ENCODE peak calls at places on chromosomes 5 and 9, in seven cellular contexts. One of them, this sample, is unnamed.

GRCh38 chr9:17137576-17137975 is 2.7 kb downstream of the CNTLN start:
- DNase-seq in GM12878: no peak
- DNase-seq in K562: no peak
- DNase-seq in HepG2: no peak
- DNase-seq in SK-N-SH: no peak
- DNase-seq in HCT116: no peak
- DNase-seq in H1: no peak
- DNase-seq in this sample: no peak

GRCh38 chr5:139677404-139678282 is 29.5 kb downstream of the CXXC5 start:
- DNase-seq in SK-N-SH: peak
- DNase-seq in H1: no peak
- DNase-seq in GM12878: no peak
- DNase-seq in HepG2: no peak
- DNase-seq in K562: no peak
- DNase-seq in HCT116: no peak
- DNase-seq in this sample: no peak

GRCh38 chr5:105740242-105740641 is 1930.5 kb downstream of the EFNA5 start:
- DNase-seq in HCT116: no peak
- DNase-seq in H1: no peak
- DNase-seq in SK-N-SH: no peak
- DNase-seq in GM12878: no peak
- DNase-seq in HepG2: no peak
- DNase-seq in K562: no peak
- DNase-seq in this sample: no peak

GRCh38 chr9:124570942-124571666 is 63.9 kb upstream of the NR5A1 start:
- DNase-seq in SK-N-SH: no peak
- DNase-seq in GM12878: no peak
- DNase-seq in H1: no peak
- DNase-seq in K562: no peak
- DNase-seq in HepG2: no peak
- DNase-seq in HCT116: no peak
- DNase-seq in this sample: no peak

GRCh38 chr5:51652980-51653379 is 269.7 kb downstream of the ISL1 start:
- DNase-seq in HepG2: no peak
- DNase-seq in GM12878: no peak
- DNase-seq in H1: no peak
- DNase-seq in HCT116: no peak
- DNase-seq in SK-N-SH: no peak
- DNase-seq in K562: no peak
- DNase-seq in this sample: no peak

GRCh38 chr9:134987906-134988700 is 70.4 kb upstream of the FCN1 start:
- DNase-seq in GM12878: no peak
- DNase-seq in K562: no peak
- DNase-seq in HCT116: no peak
- DNase-seq in HepG2: no peak
- DNase-seq in H1: no peak
- DNase-seq in SK-N-SH: no peak
- DNase-seq in this sample: no peak

GRCh38 chr9:81162361-81162760 is 527.0 kb downstream of the TLE1 start:
- DNase-seq in H1: no peak
- DNase-seq in HCT116: no peak
- DNase-seq in GM12878: no peak
- DNase-seq in K562: no peak
- DNase-seq in HepG2: no peak
- DNase-seq in SK-N-SH: no peak
- DNase-seq in this sample: no peak

GRCh38 chr5:79183617-79184016 is 52.3 kb upstream of the JMY start:
- DNase-seq in K562: no peak
- DNase-seq in HCT116: no peak
- DNase-seq in HepG2: no peak
- DNase-seq in H1: no peak
- DNase-seq in GM12878: no peak
- DNase-seq in SK-N-SH: no peak
- DNase-seq in this sample: no peak

GRCh38 chr5:31131381-31131811 is 62.1 kb upstream of the CDH6 start:
- DNase-seq in HepG2: no peak
- DNase-seq in K562: no peak
- DNase-seq in SK-N-SH: no peak
- DNase-seq in HCT116: no peak
- DNase-seq in GM12878: no peak
- DNase-seq in H1: no peak
- DNase-seq in this sample: no peak

GRCh38 chr9:116998305-116998704 is 311.2 kb downstream of the TRIM32 start:
- DNase-seq in K562: no peak
- DNase-seq in HCT116: no peak
- DNase-seq in SK-N-SH: no peak
- DNase-seq in HepG2: no peak
- DNase-seq in H1: no peak
- DNase-seq in GM12878: no peak
- DNase-seq in this sample: peak

GRCh38 chr9:128575921-128576320 is 23.5 kb downstream of the SPTAN1 start:
- DNase-seq in HCT116: no peak
- DNase-seq in K562: no peak
- DNase-seq in H1: no peak
- DNase-seq in HepG2: no peak
- DNase-seq in GM12878: no peak
- DNase-seq in SK-N-SH: no peak
- DNase-seq in this sample: no peak

GRCh38 chr9:130328349-130328801 is 62.8 kb downstream of the HMCN2 start:
- DNase-seq in SK-N-SH: no peak
- DNase-seq in H1: no peak
- DNase-seq in GM12878: no peak
- DNase-seq in HCT116: no peak
- DNase-seq in HepG2: no peak
- DNase-seq in K562: no peak
- DNase-seq in this sample: no peak

GRCh38 chr5:79653843-79654242 is 35.8 kb upstream of the CMYA5 start:
- DNase-seq in HCT116: no peak
- DNase-seq in SK-N-SH: no peak
- DNase-seq in K562: no peak
- DNase-seq in H1: no peak
- DNase-seq in HepG2: no peak
- DNase-seq in GM12878: no peak
- DNase-seq in this sample: no peak

GRCh38 chr5:116600876-116601275 is 26.3 kb upstream of the SEMA6A start:
- DNase-seq in GM12878: no peak
- DNase-seq in HCT116: no peak
- DNase-seq in K562: no peak
- DNase-seq in H1: no peak
- DNase-seq in HepG2: no peak
- DNase-seq in SK-N-SH: no peak
- DNase-seq in this sample: no peak

GRCh38 chr9:120857902-120858301 is 15.2 kb upstream of the PSMD5 start:
- DNase-seq in SK-N-SH: no peak
- DNase-seq in HCT116: no peak
- DNase-seq in GM12878: no peak
- DNase-seq in K562: no peak
- DNase-seq in HepG2: no peak
- DNase-seq in H1: no peak
- DNase-seq in this sample: no peak

GRCh38 chr5:130037905-130038304 is 133.6 kb downstream of the CHSY3 start:
- DNase-seq in HepG2: no peak
- DNase-seq in HCT116: no peak
- DNase-seq in GM12878: no peak
- DNase-seq in H1: no peak
- DNase-seq in SK-N-SH: no peak
- DNase-seq in K562: no peak
- DNase-seq in this sample: no peak

GRCh38 chr5:83927140-83927733 is 206.6 kb upstream of the HAPLN1 start:
- DNase-seq in HCT116: peak
- DNase-seq in K562: peak
- DNase-seq in HepG2: peak
- DNase-seq in GM12878: no peak
- DNase-seq in SK-N-SH: peak
- DNase-seq in H1: peak
- DNase-seq in this sample: peak

GRCh38 chr5:149667084-149667826 is 62.9 kb upstream of the PPARGC1B start:
- DNase-seq in H1: peak
- DNase-seq in HCT116: peak
- DNase-seq in HepG2: peak
- DNase-seq in GM12878: peak
- DNase-seq in K562: peak
- DNase-seq in SK-N-SH: peak
- DNase-seq in this sample: peak

GRCh38 chr5:1786621-1787471 is 12.8 kb downstream of the MRPL36 start:
- DNase-seq in H1: no peak
- DNase-seq in SK-N-SH: no peak
- DNase-seq in K562: no peak
- DNase-seq in HCT116: no peak
- DNase-seq in GM12878: no peak
- DNase-seq in HepG2: no peak
- DNase-seq in this sample: no peak

GRCh38 chr9:135515541-135515951 is 5.7 kb upstream of the LCN1 start:
- DNase-seq in HCT116: no peak
- DNase-seq in GM12878: no peak
- DNase-seq in HepG2: no peak
- DNase-seq in K562: no peak
- DNase-seq in H1: no peak
- DNase-seq in SK-N-SH: no peak
- DNase-seq in this sample: no peak

GRCh38 chr9:113274474-113275146 is 762 bp downstream of the CDC26 start:
- DNase-seq in HepG2: peak
- DNase-seq in HCT116: peak
- DNase-seq in H1: no peak
- DNase-seq in GM12878: peak
- DNase-seq in SK-N-SH: peak
- DNase-seq in K562: peak
- DNase-seq in this sample: peak
- TF ChIP-seq JUND in HepG2: no peak
- TF ChIP-seq JUND in HCT116: no peak
- TF ChIP-seq JUND in H1: no peak
- TF ChIP-seq JUND in GM12878: no peak
- TF ChIP-seq JUND in SK-N-SH: no peak
- TF ChIP-seq JUND in K562: no peak
- TF ChIP-seq JUND in this sample: no peak

GRCh38 chr9:76512826-76513225 is 53.8 kb downstream of the GCNT1 start:
- DNase-seq in HepG2: no peak
- DNase-seq in GM12878: no peak
- DNase-seq in HCT116: no peak
- DNase-seq in H1: no peak
- DNase-seq in SK-N-SH: no peak
- DNase-seq in K562: no peak
- DNase-seq in this sample: no peak

DNA sequence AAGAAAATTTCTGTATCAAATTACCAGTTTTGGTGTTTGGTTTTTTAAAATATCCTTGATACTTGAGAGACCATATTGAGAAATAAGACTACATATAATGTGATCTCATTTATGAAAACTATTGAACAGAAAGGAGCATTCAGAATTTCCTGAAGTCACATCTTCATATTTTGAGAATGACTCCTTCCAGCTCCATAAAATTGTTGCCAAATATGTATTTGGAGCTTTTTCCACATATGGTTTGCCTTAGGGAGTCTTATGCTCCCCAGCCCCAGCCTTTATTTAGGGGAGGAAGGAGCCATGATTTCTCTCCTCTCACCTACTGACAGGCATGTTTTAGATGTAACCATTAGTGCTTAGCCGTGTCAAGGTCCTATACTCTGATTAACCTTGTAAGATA is 51.1 kb downstream of the GCNT1 start:
- DNase-seq in HepG2: no peak
- DNase-seq in H1: no peak
- DNase-seq in GM12878: no peak
- DNase-seq in HCT116: no peak
- DNase-seq in SK-N-SH: no peak
- DNase-seq in K562: no peak
- DNase-seq in this sample: no peak
- TF ChIP-seq JUND in HepG2: no peak
- TF ChIP-seq JUND in H1: no peak
- TF ChIP-seq JUND in GM12878: no peak
- TF ChIP-seq JUND in HCT116: no peak
- TF ChIP-seq JUND in SK-N-SH: no peak
- TF ChIP-seq JUND in K562: no peak
- TF ChIP-seq JUND in this sample: no peak

DNA sequence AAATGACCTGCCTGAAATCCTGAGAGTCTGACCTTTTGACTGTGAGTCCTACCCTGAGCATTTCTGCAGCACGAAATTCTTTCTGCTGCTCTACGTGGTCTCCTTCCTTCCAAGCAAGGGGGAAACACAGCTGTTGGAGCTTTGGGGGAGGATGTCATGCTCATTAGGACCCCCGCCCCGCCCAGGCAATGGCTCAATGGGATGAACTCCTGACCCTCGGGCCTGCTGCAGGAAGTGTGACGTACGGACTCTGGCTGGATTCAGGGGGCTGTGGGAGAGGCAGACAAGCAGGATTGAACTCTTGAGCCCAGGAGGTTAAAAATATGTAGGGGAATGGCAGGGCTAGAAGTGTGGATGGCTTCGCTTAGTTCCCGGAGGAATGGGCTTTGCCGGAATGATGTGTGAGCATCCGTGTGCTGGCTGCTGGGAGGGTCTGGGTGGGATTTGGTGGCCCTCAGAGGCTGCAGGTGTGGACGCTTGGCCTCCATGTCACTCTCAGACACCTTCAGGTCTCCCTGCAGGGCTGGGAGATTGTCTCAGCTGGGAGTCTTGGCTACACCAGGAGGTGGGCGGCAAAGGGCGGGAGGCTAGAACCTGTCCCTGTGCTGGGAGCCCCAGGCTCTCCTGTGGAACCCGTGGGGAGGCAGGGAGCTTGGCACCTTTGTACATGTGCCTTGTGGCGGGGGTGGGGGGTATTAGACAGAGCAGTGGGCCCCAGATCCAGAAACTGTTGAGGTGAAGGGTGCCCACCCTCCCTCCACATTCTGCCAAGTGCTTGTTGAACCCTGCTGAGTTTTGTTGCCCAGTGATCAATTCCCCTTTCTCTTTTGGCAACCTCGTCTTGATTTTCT is 26.3 kb downstream of the STC2 start:
- DNase-seq in K562: no peak
- DNase-seq in GM12878: no peak
- DNase-seq in HepG2: peak
- DNase-seq in HCT116: no peak
- DNase-seq in H1: no peak
- DNase-seq in SK-N-SH: no peak
- DNase-seq in this sample: no peak
- TF ChIP-seq JUND in K562: no peak
- TF ChIP-seq JUND in GM12878: no peak
- TF ChIP-seq JUND in HepG2: no peak
- TF ChIP-seq JUND in HCT116: no peak
- TF ChIP-seq JUND in H1: no peak
- TF ChIP-seq JUND in SK-N-SH: no peak
- TF ChIP-seq JUND in this sample: no peak

GRCh38 chr9:125932012-125932411 is 184.8 kb downstream of the PBX3 start:
- DNase-seq in GM12878: no peak
- DNase-seq in HepG2: no peak
- DNase-seq in H1: no peak
- DNase-seq in HCT116: peak
- DNase-seq in K562: no peak
- DNase-seq in SK-N-SH: no peak
- DNase-seq in this sample: no peak
- TF ChIP-seq JUND in GM12878: no peak
- TF ChIP-seq JUND in HepG2: no peak
- TF ChIP-seq JUND in H1: no peak
- TF ChIP-seq JUND in HCT116: peak
- TF ChIP-seq JUND in K562: peak
- TF ChIP-seq JUND in SK-N-SH: peak
- TF ChIP-seq JUND in this sample: no peak

This sample was measured in T47D.